ENCODE peak calls at places on chromosomes 2 and 18, in nine cellular contexts. R, A, H, X, K, G, J, E and M are unnamed samples.

GRCh38 chr2:70566906-70567305 is 13.3 kb upstream of the TGFA start:
- DNase-seq in A (no peak), G (no peak), H (no peak), E (no peak), X (no peak), R (no peak), K (no peak), J (no peak), M (no peak)

GRCh38 chr18:22678486-22678885 is 254.6 kb upstream of the RBBP8 start:
- DNase-seq in R (peak), J (no peak), G (no peak), H (no peak), X (no peak), K (no peak), E (peak), A (no peak), M (no peak)

GRCh38 chr2:136376211-136376610 is 258.3 kb upstream of the CXCR4 start:
- DNase-seq in E (no peak), H (no peak), J (no peak), R (no peak), A (no peak), K (no peak), X (no peak), G (no peak), M (no peak)

GRCh38 chr2:45170976-45171514 is 161.8 kb upstream of the SIX2 start:
- DNase-seq in R (no peak), J (no peak), K (no peak), E (no peak), H (no peak), A (peak), X (no peak), G (no peak), M (no peak)

GRCh38 chr18:58562999-58563667 is 65.8 kb downstream of the ALPK2 start:
- DNase-seq in E (no peak), H (no peak), K (no peak), J (no peak), X (no peak), R (no peak), A (no peak), G (no peak), M (no peak)

GRCh38 chr2:165070089-165070488 is 114.8 kb upstream of the SLC38A11 start:
- DNase-seq in R (no peak), K (no peak), H (peak), J (no peak), X (no peak), A (no peak), E (no peak), G (peak), M (no peak)

GRCh38 chr2:64426191-64426952 is 27.6 kb upstream of the LGALSL start:
- DNase-seq in E (no peak), X (no peak), H (no peak), J (no peak), G (no peak), A (peak), K (no peak), R (peak), M (peak)

GRCh38 chr2:11657646-11658045 is 12.3 kb downstream of the NTSR2 start:
- DNase-seq in G (no peak), J (no peak), X (no peak), H (no peak), A (peak), E (no peak), R (no peak), K (no peak), M (no peak)

GRCh38 chr2:240435457-240435954 is at the start of gene GPC1:
- DNase-seq in G (no peak), J (peak), K (no peak), A (peak), H (peak), E (peak), X (peak), R (peak), M (peak)

GRCh38 chr2:228407821-228408220 is 226.3 kb upstream of the SPHKAP start:
- DNase-seq in E (no peak), J (no peak), G (no peak), K (no peak), R (no peak), X (no peak), H (no peak), A (no peak), M (no peak)

GRCh38 chr2:208049441-208049840 is 24.1 kb upstream of the PLEKHM3 start:
- DNase-seq in X (no peak), K (no peak), A (no peak), R (no peak), H (no peak), G (no peak), E (no peak), J (no peak), M (no peak)

GRCh38 chr2:190443778-190444481 is 35.8 kb downstream of the MFSD6 start:
- DNase-seq in J (no peak), G (no peak), A (no peak), K (no peak), H (no peak), E (no peak), X (no peak), R (peak), M (peak)

GRCh38 chr2:186726938-186727337 is 33.1 kb downstream of the FAM171B start:
- DNase-seq in E (no peak), J (no peak), R (peak), G (no peak), K (no peak), A (peak), H (no peak), X (no peak), M (peak)